ENCODE peak calls at places on chromosomes 4 and X, in four cellular contexts. E is SK-N-SH, W is K562, A is GM12878. V is an unnamed sample.

GRCh38 chr4:146638801-146639351 is at the start of gene POU4F2:
- DNase-seq in E (peak), W (no peak), A (no peak), V (peak)

GRCh38 chr4:59249110-59249509 is 1951.0 kb upstream of the ADGRL3 start:
- DNase-seq in E (no peak), W (no peak), A (no peak), V (no peak)

GRCh38 chrX:100979881-100980607 is 10.5 kb downstream of the ARL13A start:
- DNase-seq in E (no peak), W (no peak), A (no peak), V (no peak)

GRCh38 chrX:77014655-77015377 is 432.4 kb upstream of the FGF16 start:
- DNase-seq in E (peak), W (peak), A (no peak), V (peak)

GRCh38 chrX:28794751-28795150 is 207.5 kb downstream of the IL1RAPL1 start:
- DNase-seq in E (no peak), W (no peak), A (no peak), V (no peak)

GRCh38 chrX:135632353-135632752 is 81.1 kb upstream of the CT45A1 start:
- DNase-seq in E (no peak), W (no peak), A (peak), V (no peak)

GRCh38 chrX:108270739-108271396 is 167.4 kb downstream of the COL4A6 start:
- DNase-seq in E (no peak), W (no peak), A (no peak), V (no peak)

GRCh38 chr4:16676247-16676646 is 222.2 kb downstream of the LDB2 start:
- DNase-seq in E (no peak), W (no peak), A (no peak), V (no peak)

GRCh38 chrX:115958687-115959359 is 211.7 kb upstream of the AGTR2 start:
- DNase-seq in E (peak), W (no peak), A (no peak), V (no peak)

GRCh38 chr4:103449285-103449684 is 251.1 kb upstream of the CENPE start:
- DNase-seq in E (no peak), W (no peak), A (no peak), V (no peak)

GRCh38 chr4:56906534-56906933 is 1.2 kb upstream of the REST start:
- DNase-seq in E (no peak), W (no peak), A (no peak), V (no peak)

GRCh38 chr4:7359302-7360063 is 75.2 kb downstream of the PSAPL1 start:
- DNase-seq in E (no peak), W (no peak), A (no peak), V (no peak)

GRCh38 chrX:8663325-8663724 is 68.6 kb downstream of the ANOS1 start:
- DNase-seq in E (no peak), W (no peak), A (no peak), V (no peak)

GRCh38 chrX:41332408-41332987 is 1.5 kb upstream of the DDX3X start:
- DNase-seq in E (no peak), W (no peak), A (no peak), V (no peak)

GRCh38 chr4:20259707-20260106 is 8.0 kb downstream of the SLIT2 start:
- DNase-seq in E (no peak), W (no peak), A (no peak), V (no peak)

GRCh38 chr4:19689511-19689910 is 562.2 kb upstream of the SLIT2 start:
- DNase-seq in E (no peak), W (no peak), A (no peak), V (no peak)

GRCh38 chr4:94551616-94552564 is 100.1 kb downstream of the PDLIM5 start:
- DNase-seq in E (no peak), W (no peak), A (no peak), V (no peak)

GRCh38 chr4:156677136-156677535 is 294.5 kb downstream of the PDGFC start:
- DNase-seq in E (peak), W (peak), A (no peak), V (peak)

GRCh38 chr4:55169352-55169959 is 44.1 kb upstream of the KDR start:
- DNase-seq in E (no peak), W (no peak), A (no peak), V (peak)

GRCh38 chrX:19686876-19687275 is 171.6 kb upstream of the MAP3K15 start:
- DNase-seq in E (no peak), W (no peak), A (no peak), V (no peak)

GRCh38 chr4:88775529-88775928 is 77.9 kb upstream of the NAP1L5 start:
- DNase-seq in E (no peak), W (no peak), A (no peak), V (no peak)

GRCh38 chr4:22179124-22179874 is 230.7 kb upstream of the KCNIP4 start:
- DNase-seq in E (no peak), W (no peak), A (no peak), V (no peak)

GRCh38 chr4:159937595-159937994 is 834.7 kb downstream of the RAPGEF2 start:
- DNase-seq in E (no peak), W (no peak), A (no peak), V (no peak)

GRCh38 chrX:80812176-80812575 is 2.5 kb upstream of the BRWD3 start:
- DNase-seq in E (peak), W (no peak), A (no peak), V (peak)

GRCh38 chrX:134948333-134949241 is 42.2 kb upstream of the SMIM10 start:
- DNase-seq in E (no peak), W (no peak), A (no peak), V (no peak)

GRCh38 chr4:137572647-137573046 is 40.4 kb upstream of the PCDH18 start:
- DNase-seq in E (no peak), W (no peak), A (no peak), V (no peak)

GRCh38 chrX:11059923-11060322 is 51.2 kb upstream of the HCCS start:
- DNase-seq in E (no peak), W (no peak), A (no peak), V (no peak)

GRCh38 chr4:109041463-109041862 is 261.0 kb downstream of the COL25A1 start:
- DNase-seq in E (no peak), W (no peak), A (no peak), V (no peak)

GRCh38 chrX:40172980-40173661 is 75.4 kb upstream of the BCOR start:
- DNase-seq in E (no peak), W (no peak), A (no peak), V (no peak)

GRCh38 chrX:135437867-135438733 is 16.4 kb downstream of the SMIM10L2A start:
- DNase-seq in E (peak), W (peak), A (no peak), V (peak)

GRCh38 chrX:118272237-118272636 is 73.7 kb upstream of the WDR44 start:
- DNase-seq in E (no peak), W (no peak), A (no peak), V (no peak)

GRCh38 chr4:151808120-151808529 is 47.3 kb upstream of the GATB start:
- DNase-seq in E (no peak), W (no peak), A (no peak), V (no peak)

GRCh38 chr4:103067841-103068547 is 8.6 kb downstream of the SLC9B2 start:
- DNase-seq in E (no peak), W (no peak), A (no peak), V (no peak)

GRCh38 chr4:7105261-7105660 is 37.4 kb upstream of the GRPEL1 start:
- DNase-seq in E (no peak), W (no peak), A (no peak), V (no peak)

GRCh38 chrX:31279359-31279758 is 207.5 kb upstream of the FTHL17 start:
- DNase-seq in E (no peak), W (peak), A (no peak), V (no peak)

GRCh38 chrX:44954562-44954961 is 81.6 kb downstream of the KDM6A start:
- DNase-seq in E (no peak), W (no peak), A (no peak), V (no peak)

GRCh38 chr4:83150563-83151330 is 36.2 kb upstream of the PLAC8 start:
- DNase-seq in E (no peak), W (no peak), A (no peak), V (no peak)

GRCh38 chrX:78545233-78545632 is 113.9 kb downstream of the RTL3 start:
- DNase-seq in E (no peak), W (no peak), A (no peak), V (no peak)

DNA sequence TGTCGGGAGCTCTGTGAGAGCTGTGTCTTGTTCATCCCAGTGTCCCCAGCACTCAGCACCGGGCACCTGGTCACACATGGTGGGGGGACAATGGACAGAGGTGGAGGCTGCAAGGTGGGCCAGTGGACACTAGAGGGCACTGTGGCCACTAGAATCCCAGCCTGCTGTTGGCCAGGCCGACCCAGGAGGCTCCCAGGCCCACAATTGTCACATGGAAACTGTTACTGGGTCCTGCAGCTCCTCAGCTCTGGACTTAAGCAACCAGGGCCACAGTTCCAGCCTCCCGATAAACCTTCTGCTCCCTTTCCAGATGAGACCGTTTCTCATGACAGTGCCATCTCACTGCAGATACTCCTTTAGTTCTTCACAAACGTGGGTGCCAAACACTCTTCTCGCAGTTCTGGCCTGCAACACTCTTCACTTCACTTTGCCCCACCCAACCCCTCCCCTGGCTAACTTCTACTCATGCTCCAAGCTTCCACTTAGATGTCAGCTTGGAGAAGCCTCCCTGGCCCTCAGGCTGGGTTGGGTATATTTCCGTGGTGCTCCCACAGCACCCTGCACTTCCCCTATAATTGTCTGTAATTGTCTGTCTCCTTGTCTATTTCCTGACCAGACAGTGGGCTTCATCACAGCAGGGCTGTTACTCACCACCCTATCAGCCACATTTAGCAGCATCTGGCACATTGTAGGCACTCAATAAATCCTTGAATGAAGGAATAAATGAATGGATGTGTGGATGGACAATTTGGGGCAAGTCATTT is 3.5 kb upstream of the IQSEC2 start:
- DNase-seq in E (peak), W (peak), A (peak), V (peak)
- TF ChIP-seq USF1 in E (no peak), W (no peak), A (no peak), V (no peak)

DNA sequence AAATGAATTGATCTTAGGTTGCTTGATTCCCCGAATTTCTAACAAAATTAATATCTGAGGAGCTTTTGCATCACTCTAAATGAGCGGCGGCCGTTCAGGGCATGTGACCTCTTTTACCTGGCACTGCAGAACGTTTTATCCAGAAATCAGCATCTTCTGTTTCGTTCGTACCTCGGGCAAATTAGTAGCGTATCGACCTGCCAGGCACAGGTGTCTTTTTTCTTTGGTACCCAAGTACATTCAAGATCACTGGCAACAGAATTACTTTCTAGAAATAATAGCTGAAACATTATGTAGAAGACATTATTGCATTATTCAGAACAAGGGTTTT is 926 bp downstream of the KLHL2 start:
- DNase-seq in E (no peak), W (no peak), A (no peak), V (no peak)
- TF ChIP-seq USF1 in E (no peak), W (no peak), A (no peak), V (no peak)

DNA sequence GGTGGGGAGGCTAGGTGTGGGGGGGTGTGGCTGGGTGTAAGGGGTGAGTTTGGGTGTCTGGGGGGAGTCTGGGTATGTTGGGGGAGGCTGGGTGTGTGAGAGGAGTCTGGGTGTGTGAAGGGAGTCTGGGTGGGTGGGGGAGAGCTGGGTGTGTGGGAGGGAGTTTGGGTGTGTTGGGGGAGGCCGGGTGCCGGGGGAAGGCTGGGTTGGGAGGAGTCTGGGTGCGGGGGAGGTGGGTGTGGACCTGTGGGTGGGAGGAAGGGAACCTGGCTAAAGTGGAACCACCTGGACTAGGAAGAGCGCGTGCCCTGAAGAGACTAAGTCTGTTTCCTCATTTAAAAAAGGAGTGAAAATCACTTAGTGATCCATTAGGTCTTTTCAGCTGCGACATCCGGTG is 18.3 kb downstream of the SPON2 start:
- DNase-seq in E (no peak), W (peak), A (no peak), V (no peak)
- TF ChIP-seq USF1 in E (no peak), W (no peak), A (no peak), V (no peak)

GRCh38 chr4:61614256-61614655 is 414.1 kb downstream of the ADGRL3 start:
- DNase-seq in E (no peak), W (no peak), A (no peak), V (no peak)

DNA sequence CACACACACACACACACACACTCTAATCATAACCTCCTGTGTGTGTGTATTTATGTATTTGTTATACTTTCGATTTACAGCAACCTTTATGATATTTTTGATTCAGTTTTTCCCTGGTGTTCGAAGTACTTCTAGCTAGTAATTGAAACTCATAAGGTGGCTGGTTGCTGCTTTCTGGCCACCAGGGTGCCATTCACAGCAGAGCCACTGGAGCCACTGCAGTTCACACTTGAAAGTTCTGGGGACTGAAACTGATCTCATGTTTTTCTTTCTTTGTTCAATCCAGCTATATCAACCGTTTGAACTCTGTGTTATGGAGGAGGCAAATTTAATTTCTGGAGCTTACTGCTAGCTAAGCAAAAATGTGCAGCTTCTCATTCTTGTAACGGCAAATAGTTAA is 419.4 kb downstream of the ADGRL3 start:
- DNase-seq in E (no peak), W (no peak), A (no peak), V (no peak)
- TF ChIP-seq USF1 in E (no peak), W (no peak), A (no peak), V (no peak)

V was measured in WTC11.